ENCODE peak calls at places on chromosomes 2 and 18, in seven cellular contexts. One of them, this sample, is unnamed.
A peak's percentile ranks its signal among the peaks of the same experiment; 100 is the strongest.

GRCh38 chr2:236833501-236834186 is 252.0 kb upstream of the COPS8 start:
- DNase-seq in GM23248: peak; percentile 49
- DNase-seq in CD8-positive, alpha-beta T cell: no peak
- DNase-seq in left ventricle myocardium inferior: no peak
- DNase-seq in transverse colon: no peak
- DNase-seq in neuronal stem cell: no peak
- DNase-seq in DND-41: no peak
- DNase-seq in this sample: no peak

GRCh38 chr2:36839976-36840617 is 126.2 kb downstream of the STRN start:
- DNase-seq in CD8-positive, alpha-beta T cell: no peak
- DNase-seq in DND-41: no peak
- DNase-seq in neuronal stem cell: no peak
- DNase-seq in GM23248: no peak
- DNase-seq in transverse colon: no peak
- DNase-seq in left ventricle myocardium inferior: no peak
- DNase-seq in this sample: no peak

GRCh38 chr2:237691200-237691907 is 64.0 kb downstream of the LRRFIP1 start:
- DNase-seq in neuronal stem cell: peak; percentile 49
- DNase-seq in left ventricle myocardium inferior: no peak
- DNase-seq in GM23248: no peak
- DNase-seq in DND-41: no peak
- DNase-seq in CD8-positive, alpha-beta T cell: peak; percentile 52
- DNase-seq in transverse colon: peak; percentile 56
- DNase-seq in this sample: peak; percentile 90

GRCh38 chr2:47034973-47035609 is 119.5 kb upstream of the MCFD2 start:
- DNase-seq in CD8-positive, alpha-beta T cell: no peak
- DNase-seq in transverse colon: peak; percentile 46
- DNase-seq in left ventricle myocardium inferior: peak; percentile 49
- DNase-seq in DND-41: no peak
- DNase-seq in neuronal stem cell: peak; percentile 49
- DNase-seq in GM23248: no peak
- DNase-seq in this sample: peak; percentile 85

GRCh38 chr2:27021253-27021801 is 11.4 kb upstream of the TMEM214 start:
- DNase-seq in CD8-positive, alpha-beta T cell: no peak
- DNase-seq in neuronal stem cell: no peak
- DNase-seq in left ventricle myocardium inferior: no peak
- DNase-seq in DND-41: no peak
- DNase-seq in transverse colon: peak; percentile 77
- DNase-seq in GM23248: peak; percentile 42
- DNase-seq in this sample: no peak

GRCh38 chr2:86052676-86053075 is 53.0 kb downstream of the POLR1A start:
- DNase-seq in left ventricle myocardium inferior: no peak
- DNase-seq in transverse colon: no peak
- DNase-seq in DND-41: no peak
- DNase-seq in neuronal stem cell: no peak
- DNase-seq in GM23248: no peak
- DNase-seq in CD8-positive, alpha-beta T cell: no peak
- DNase-seq in this sample: no peak

GRCh38 chr2:98598781-98599428 is 9.4 kb downstream of the COA5 start:
- DNase-seq in transverse colon: no peak
- DNase-seq in neuronal stem cell: no peak
- DNase-seq in GM23248: peak; percentile 79
- DNase-seq in CD8-positive, alpha-beta T cell: no peak
- DNase-seq in left ventricle myocardium inferior: no peak
- DNase-seq in DND-41: no peak
- DNase-seq in this sample: no peak

GRCh38 chr18:13159579-13159978 is 59.0 kb upstream of the LDLRAD4 start:
- DNase-seq in left ventricle myocardium inferior: no peak
- DNase-seq in transverse colon: no peak
- DNase-seq in DND-41: peak; percentile 56
- DNase-seq in CD8-positive, alpha-beta T cell: no peak
- DNase-seq in neuronal stem cell: peak; percentile 46
- DNase-seq in GM23248: peak; percentile 70
- DNase-seq in this sample: no peak

GRCh38 chr2:194854941-194855340 is 802.1 kb upstream of the SLC39A10 start:
- DNase-seq in CD8-positive, alpha-beta T cell: no peak
- DNase-seq in GM23248: no peak
- DNase-seq in transverse colon: no peak
- DNase-seq in left ventricle myocardium inferior: no peak
- DNase-seq in neuronal stem cell: no peak
- DNase-seq in DND-41: no peak
- DNase-seq in this sample: peak; percentile 52

GRCh38 chr2:111656893-111657292 is 227.1 kb downstream of the ANAPC1 start:
- DNase-seq in neuronal stem cell: no peak
- DNase-seq in transverse colon: no peak
- DNase-seq in GM23248: no peak
- DNase-seq in CD8-positive, alpha-beta T cell: no peak
- DNase-seq in DND-41: no peak
- DNase-seq in left ventricle myocardium inferior: no peak
- DNase-seq in this sample: no peak

GRCh38 chr2:111659361-111660281 is 224.4 kb downstream of the ANAPC1 start:
- DNase-seq in CD8-positive, alpha-beta T cell: no peak
- DNase-seq in neuronal stem cell: no peak
- DNase-seq in GM23248: peak; percentile 92
- DNase-seq in transverse colon: peak; percentile 65
- DNase-seq in left ventricle myocardium inferior: peak; percentile 40
- DNase-seq in DND-41: peak; percentile 1
- DNase-seq in this sample: no peak

GRCh38 chr2:111656436-111656835 is 227.6 kb downstream of the ANAPC1 start:
- DNase-seq in CD8-positive, alpha-beta T cell: no peak
- DNase-seq in left ventricle myocardium inferior: no peak
- DNase-seq in GM23248: no peak
- DNase-seq in neuronal stem cell: no peak
- DNase-seq in DND-41: no peak
- DNase-seq in transverse colon: no peak
- DNase-seq in this sample: no peak

GRCh38 chr2:111654829-111655228 is 229.2 kb downstream of the ANAPC1 start:
- DNase-seq in transverse colon: no peak
- DNase-seq in CD8-positive, alpha-beta T cell: no peak
- DNase-seq in left ventricle myocardium inferior: no peak
- DNase-seq in GM23248: no peak
- DNase-seq in DND-41: no peak
- DNase-seq in neuronal stem cell: no peak
- DNase-seq in this sample: no peak

DNA sequence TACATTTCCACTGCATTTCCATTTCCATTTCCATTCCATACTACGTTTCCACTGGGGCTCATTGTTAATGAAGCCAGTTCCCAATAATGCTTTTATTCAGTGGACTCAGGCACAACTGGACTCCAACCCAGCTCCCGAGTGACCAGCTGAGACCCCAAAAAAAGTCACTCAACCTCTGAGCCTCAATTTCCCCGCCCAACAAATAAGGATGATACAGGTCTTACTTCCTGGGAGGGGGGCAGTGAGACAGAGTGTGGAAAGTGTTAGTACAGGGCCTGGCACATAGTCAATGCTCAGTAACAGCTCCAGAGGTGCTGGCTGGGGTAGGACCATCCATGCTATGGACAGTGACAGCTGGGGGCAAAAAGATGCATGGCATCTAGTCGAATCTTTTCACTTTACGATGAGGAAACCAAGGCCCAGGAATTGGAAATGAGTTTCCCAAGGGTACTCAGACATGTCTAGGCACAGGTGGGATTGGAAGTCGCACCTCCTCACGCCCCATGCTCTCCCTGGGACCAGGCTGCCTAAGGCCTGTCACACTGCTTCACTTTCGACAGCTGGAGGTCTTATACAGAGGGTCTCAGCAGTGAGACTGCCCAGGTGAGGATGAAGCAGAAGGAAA is 226.5 kb downstream of the ANAPC1 start:
- DNase-seq in GM23248: no peak
- DNase-seq in transverse colon: no peak
- DNase-seq in left ventricle myocardium inferior: no peak
- DNase-seq in CD8-positive, alpha-beta T cell: no peak
- DNase-seq in neuronal stem cell: no peak
- DNase-seq in DND-41: no peak
- DNase-seq in this sample: no peak
- H3K4me3 ChIP-seq in GM23248: no peak overlapping the region
- H3K4me3 ChIP-seq in transverse colon: no peak overlapping the region
- H3K4me3 ChIP-seq in left ventricle myocardium inferior: no peak overlapping the region
- H3K4me3 ChIP-seq in CD8-positive, alpha-beta T cell: no peak overlapping the region
- H3K4me3 ChIP-seq in neuronal stem cell: peak overlapping the region; percentile 47
- H3K4me3 ChIP-seq in DND-41: no peak overlapping the region
- H3K4me3 ChIP-seq in this sample: no peak overlapping the region

DNA sequence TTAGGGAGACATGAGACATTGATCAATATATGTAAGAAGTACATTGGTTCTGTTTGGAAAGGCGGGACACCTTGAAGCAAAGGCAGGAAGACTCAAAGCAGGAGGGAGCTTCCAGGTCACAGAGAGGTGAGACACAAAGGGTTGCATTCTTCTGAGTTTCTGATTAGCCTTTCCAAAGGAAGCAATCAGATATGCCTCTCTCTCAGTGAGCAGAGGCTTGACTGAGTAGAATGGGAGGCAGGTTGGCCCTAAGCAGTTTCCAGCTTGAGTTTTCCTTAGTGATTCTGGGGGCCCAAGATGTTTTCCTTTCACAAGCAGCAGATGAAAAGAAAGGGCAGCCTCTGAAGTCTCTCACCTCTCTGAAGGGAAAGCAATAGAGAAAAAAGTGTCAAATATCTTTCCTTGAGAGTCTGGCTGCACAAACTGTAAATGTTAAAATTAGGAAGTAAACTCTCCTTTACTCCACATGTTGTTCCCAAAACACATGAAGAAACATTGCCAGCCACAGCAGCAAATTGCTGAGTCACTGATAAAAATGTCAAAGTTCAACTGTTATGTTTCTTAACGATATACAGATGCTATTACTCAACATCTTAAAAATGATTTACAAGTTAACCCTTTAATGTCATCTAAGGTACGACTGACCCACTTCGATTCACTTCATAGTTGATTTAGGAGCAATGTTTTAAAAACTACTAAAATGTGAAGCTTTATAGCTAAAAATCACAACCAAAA is 40.3 kb downstream of the CYB5A start:
- DNase-seq in CD8-positive, alpha-beta T cell: no peak
- DNase-seq in transverse colon: no peak
- DNase-seq in neuronal stem cell: no peak
- DNase-seq in GM23248: peak; percentile 70
- DNase-seq in DND-41: no peak
- DNase-seq in left ventricle myocardium inferior: no peak
- DNase-seq in this sample: no peak
- H3K27ac ChIP-seq in CD8-positive, alpha-beta T cell: no peak overlapping the region
- H3K27ac ChIP-seq in transverse colon: peak overlapping the region; percentile 72
- H3K27ac ChIP-seq in neuronal stem cell: no peak overlapping the region
- H3K27ac ChIP-seq in GM23248: peak overlapping the region; percentile 41
- H3K27ac ChIP-seq in DND-41: no peak overlapping the region
- H3K27ac ChIP-seq in left ventricle myocardium inferior: peak overlapping the region; percentile 46
- H3K27ac ChIP-seq in this sample: peak overlapping the region; percentile 39

GRCh38 chr2:200379481-200380120 is 73.1 kb downstream of the SPATS2L start:
- DNase-seq in left ventricle myocardium inferior: no peak
- DNase-seq in CD8-positive, alpha-beta T cell: no peak
- DNase-seq in neuronal stem cell: no peak
- DNase-seq in transverse colon: no peak
- DNase-seq in DND-41: no peak
- DNase-seq in GM23248: no peak
- DNase-seq in this sample: no peak
- H3K4me1 ChIP-seq in left ventricle myocardium inferior: peaks cover 78% of the 10 kb centered on the region
- H3K4me1 ChIP-seq in CD8-positive, alpha-beta T cell: peaks cover 23% of the 10 kb centered on the region
- H3K4me1 ChIP-seq in neuronal stem cell: peaks cover 44% of the 10 kb centered on the region
- H3K4me1 ChIP-seq in transverse colon: peaks cover 56% of the 10 kb centered on the region
- H3K4me1 ChIP-seq in DND-41: peaks cover 12% of the 10 kb centered on the region
- H3K4me1 ChIP-seq in GM23248: peaks cover 51% of the 10 kb centered on the region
- H3K4me1 ChIP-seq in this sample: peaks cover 55% of the 10 kb centered on the region

GRCh38 chr2:121489944-121490585 is 40.6 kb upstream of the RNU4ATAC start:
- DNase-seq in GM23248: peak; percentile 44
- DNase-seq in DND-41: no peak
- DNase-seq in CD8-positive, alpha-beta T cell: no peak
- DNase-seq in left ventricle myocardium inferior: no peak
- DNase-seq in neuronal stem cell: no peak
- DNase-seq in transverse colon: no peak
- DNase-seq in this sample: no peak
- H3K4me3 ChIP-seq in GM23248: no peak overlapping the region
- H3K4me3 ChIP-seq in DND-41: no peak overlapping the region
- H3K4me3 ChIP-seq in CD8-positive, alpha-beta T cell: no peak overlapping the region
- H3K4me3 ChIP-seq in left ventricle myocardium inferior: no peak overlapping the region
- H3K4me3 ChIP-seq in neuronal stem cell: no peak overlapping the region
- H3K4me3 ChIP-seq in transverse colon: no peak overlapping the region
- H3K4me3 ChIP-seq in this sample: no peak overlapping the region

GRCh38 chr2:42170619-42171395 is 1.7 kb downstream of the EML4 start:
- DNase-seq in GM23248: no peak
- DNase-seq in DND-41: no peak
- DNase-seq in CD8-positive, alpha-beta T cell: no peak
- DNase-seq in neuronal stem cell: no peak
- DNase-seq in left ventricle myocardium inferior: no peak
- DNase-seq in transverse colon: no peak
- DNase-seq in this sample: no peak

GRCh38 chr2:42169869-42170465 is 814 bp downstream of the EML4 start:
- DNase-seq in left ventricle myocardium inferior: no peak
- DNase-seq in neuronal stem cell: no peak
- DNase-seq in transverse colon: no peak
- DNase-seq in DND-41: no peak
- DNase-seq in CD8-positive, alpha-beta T cell: no peak
- DNase-seq in GM23248: peak; percentile 39
- DNase-seq in this sample: no peak

GRCh38 chr2:42172566-42172965 is 3.4 kb downstream of the EML4 start:
- DNase-seq in GM23248: no peak
- DNase-seq in DND-41: no peak
- DNase-seq in left ventricle myocardium inferior: no peak
- DNase-seq in transverse colon: no peak
- DNase-seq in neuronal stem cell: no peak
- DNase-seq in CD8-positive, alpha-beta T cell: no peak
- DNase-seq in this sample: no peak

GRCh38 chr2:42171396-42171971 is 2.3 kb downstream of the EML4 start:
- DNase-seq in left ventricle myocardium inferior: no peak
- DNase-seq in neuronal stem cell: no peak
- DNase-seq in GM23248: no peak
- DNase-seq in transverse colon: no peak
- DNase-seq in CD8-positive, alpha-beta T cell: no peak
- DNase-seq in DND-41: peak; percentile 29
- DNase-seq in this sample: no peak

DNA sequence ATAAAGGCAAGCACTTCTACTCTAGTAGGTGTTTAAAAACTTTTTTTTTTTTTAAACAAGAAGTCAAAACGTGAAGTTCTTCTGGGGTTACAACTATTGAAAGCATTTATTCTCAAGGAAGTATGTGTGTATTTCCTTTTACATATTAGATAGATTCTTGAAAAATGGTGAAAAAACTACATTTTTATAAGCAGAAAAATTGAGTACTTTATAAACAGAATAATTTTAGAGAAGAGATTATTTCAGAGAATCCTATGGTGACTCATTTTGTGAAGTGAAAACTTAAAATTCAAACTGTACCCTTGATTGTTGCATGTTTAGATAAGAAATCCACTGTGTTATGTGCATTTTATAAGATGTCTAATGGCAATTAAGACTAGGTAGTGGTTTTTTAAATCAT is 2.9 kb downstream of the EML4 start:
- DNase-seq in neuronal stem cell: no peak
- DNase-seq in transverse colon: no peak
- DNase-seq in DND-41: no peak
- DNase-seq in left ventricle myocardium inferior: no peak
- DNase-seq in CD8-positive, alpha-beta T cell: no peak
- DNase-seq in GM23248: no peak
- DNase-seq in this sample: no peak
- H3K27ac ChIP-seq in neuronal stem cell: no peak overlapping the region
- H3K27ac ChIP-seq in transverse colon: peak overlapping the region; percentile 95
- H3K27ac ChIP-seq in DND-41: peak overlapping the region; percentile 54
- H3K27ac ChIP-seq in left ventricle myocardium inferior: no peak overlapping the region
- H3K27ac ChIP-seq in CD8-positive, alpha-beta T cell: no peak overlapping the region
- H3K27ac ChIP-seq in GM23248: no peak overlapping the region
- H3K27ac ChIP-seq in this sample: peak overlapping the region; percentile 15

This sample was measured in left lung.